ENCODE peak calls at places on chromosomes 12 and 14, in six cellular contexts. H is trophoblast cell, W is endodermal cell, F is lower lobe of right lung, P is spleen, L is ovary. X is an unnamed sample. For H3K36me3 and H3K9me3, the result is how much of the 10 kb centered on the place peaks cover.

GRCh38 chr12:63980211-63980610 is 135.7 kb downstream of the SRGAP1 start:
- DNase-seq in W (no peak), F (no peak), P (no peak), H (peak), L (no peak), X (no peak)

GRCh38 chr12:88793091-88793490 is 212.8 kb upstream of the KITLG start:
- DNase-seq in L (no peak), F (no peak), W (no peak), H (peak), P (no peak), X (no peak)

GRCh38 chr12:102965281-102966155 is 8.0 kb downstream of the ASCL1 start:
- DNase-seq in P (no peak), F (no peak), H (no peak), L (no peak), W (peak), X (no peak)

GRCh38 chr12:3041558-3042164 is 35.5 kb upstream of the TSPAN9 start:
- DNase-seq in H (peak), W (peak), P (peak), F (no peak), L (peak), X (no peak)

GRCh38 chr12:25583545-25583944 is 30.5 kb upstream of the LMNTD1 start:
- DNase-seq in W (peak), H (no peak), L (peak), P (no peak), F (no peak), X (no peak)

GRCh38 chr14:64891839-64892375 is 12.2 kb upstream of the SPTB start:
- DNase-seq in H (peak), P (no peak), L (no peak), F (no peak), W (peak), X (no peak)

GRCh38 chr12:21336656-21337055 is 1.9 kb upstream of the SLCO1A2 start:
- DNase-seq in W (no peak), F (no peak), H (no peak), P (no peak), L (no peak), X (no peak)

GRCh38 chr12:124921200-124922008 is 7.0 kb upstream of the UBC start:
- DNase-seq in W (peak), H (peak), P (peak), F (peak), L (peak), X (peak)

GRCh38 chr14:101098641-101099040 is 195.1 kb upstream of the RTL1 start:
- DNase-seq in H (no peak), L (no peak), W (peak), F (no peak), P (no peak), X (no peak)

GRCh38 chr12:109740694-109741245 is 27.1 kb downstream of the FAM222A start:
- DNase-seq in F (peak), P (peak), L (peak), H (no peak), W (peak), X (no peak)

GRCh38 chr14:49959822-49960408 is 67.0 kb downstream of the ARF6 start:
- DNase-seq in L (no peak), H (peak), F (no peak), P (no peak), W (peak), X (no peak)

GRCh38 chr14:80468331-80469122 is 257.2 kb upstream of the DIO2 start:
- DNase-seq in W (no peak), F (no peak), H (no peak), L (no peak), P (no peak), X (no peak)

GRCh38 chr12:54853933-54854538 is at the start of gene MUCL1:
- DNase-seq in F (no peak), H (peak), P (no peak), W (peak), L (no peak), X (peak)

GRCh38 chr14:85415015-85415712 is 114.8 kb upstream of the FLRT2 start:
- DNase-seq in P (no peak), W (peak), F (no peak), H (peak), L (peak), X (peak)

GRCh38 chr14:24605435-24606190 is 3.9 kb downstream of the GZMH start:
- DNase-seq in P (peak), F (no peak), H (peak), W (peak), L (no peak), X (no peak)

GRCh38 chr12:98227162-98227561 is 288.2 kb upstream of the TMPO start:
- DNase-seq in W (peak), L (no peak), P (no peak), F (no peak), H (peak), X (no peak)

GRCh38 chr12:121611306-121611705 is 15.0 kb upstream of the ORAI1 start:
- DNase-seq in W (peak), H (no peak), F (no peak), L (peak), P (no peak), X (peak)

GRCh38 chr14:54867011-54867410 is 35.6 kb downstream of the GCH1 start:
- DNase-seq in P (no peak), W (no peak), L (no peak), H (no peak), F (no peak), X (no peak)

GRCh38 chr14:99025418-99025817 is 246.6 kb downstream of the BCL11B start:
- DNase-seq in P (no peak), W (no peak), L (no peak), F (no peak), H (no peak), X (no peak)

GRCh38 chr12:52820521-52820920 is 6.6 kb upstream of the KRT4 start:
- DNase-seq in F (no peak), H (no peak), P (peak), L (no peak), W (no peak), X (no peak)

GRCh38 chr14:75825147-75825592 is 156.6 kb downstream of the TGFB3 start:
- DNase-seq in L (no peak), P (no peak), W (no peak), F (no peak), H (no peak), X (no peak)

GRCh38 chr12:34290191-34290995 is 268.1 kb downstream of the ALG10 start:
- DNase-seq in H (no peak), W (peak), L (no peak), F (no peak), P (peak), X (peak)

GRCh38 chr12:1606021-1606622 is 11.7 kb upstream of the FBXL14 start:
- DNase-seq in L (peak), F (peak), P (peak), H (peak), W (peak), X (peak)

GRCh38 chr12:132474237-132474741 is 15.7 kb upstream of the FBRSL1 start:
- DNase-seq in L (no peak), H (peak), F (no peak), P (peak), W (peak), X (no peak)

GRCh38 chr12:6069452-6070093 is 54.9 kb downstream of the VWF start:
- DNase-seq in H (peak), W (no peak), P (no peak), L (no peak), F (no peak), X (no peak)

GRCh38 chr12:96258451-96258933 is 64.3 kb downstream of the ELK3 start:
- DNase-seq in P (peak), H (no peak), F (no peak), W (peak), L (peak), X (no peak)

GRCh38 chr14:35158951-35159653 is 36.8 kb downstream of the PRORP start:
- DNase-seq in H (peak), W (peak), P (no peak), L (no peak), F (no peak), X (no peak)

GRCh38 chr14:53338192-53338591 is 185.1 kb upstream of the DDHD1 start:
- DNase-seq in F (no peak), H (peak), W (no peak), L (no peak), P (no peak), X (no peak)

GRCh38 chr14:39576258-39576657 is 144.0 kb upstream of the FBXO33 start:
- DNase-seq in W (no peak), L (no peak), H (no peak), P (no peak), F (no peak), X (no peak)

GRCh38 chr14:84272290-84272721 is 1257.6 kb upstream of the FLRT2 start:
- DNase-seq in H (peak), P (no peak), W (no peak), F (no peak), L (no peak), X (no peak)

GRCh38 chr12:120376890-120377572 is 8.1 kb upstream of the MSI1 start:
- DNase-seq in P (no peak), H (no peak), L (no peak), F (no peak), W (no peak), X (no peak)

GRCh38 chr12:30582943-30583342 is 112.7 kb downstream of the IPO8 start:
- DNase-seq in L (no peak), P (no peak), H (peak), F (no peak), W (no peak), X (no peak)

GRCh38 chr12:52600941-52601481 is at the start of gene KRT72:
- DNase-seq in P (no peak), L (no peak), H (no peak), W (peak), F (no peak), X (no peak)

GRCh38 chr12:12715459-12716150 is 1.6 kb upstream of the CDKN1B start:
- DNase-seq in F (no peak), W (peak), P (no peak), H (no peak), L (no peak), X (no peak)

GRCh38 chr14:34766611-34767010 is 52.2 kb upstream of the CFL2 start:
- DNase-seq in P (no peak), L (no peak), F (no peak), H (no peak), W (no peak), X (no peak)

GRCh38 chr14:21527320-21527679 is 1.2 kb upstream of the SALL2 start:
- DNase-seq in P (no peak), W (no peak), L (no peak), H (no peak), F (no peak), X (no peak)

GRCh38 chr14:21526672-21527319 is 650 bp upstream of the SALL2 start:
- DNase-seq in W (peak), P (no peak), L (no peak), H (no peak), F (no peak), X (no peak)

GRCh38 chr14:21525995-21526671 is at the start of gene SALL2:
- DNase-seq in H (no peak), P (peak), W (peak), L (peak), F (peak), X (peak)

GRCh38 chr14:21528381-21529348 is 2.5 kb upstream of the SALL2 start:
- DNase-seq in W (peak), F (no peak), H (no peak), P (no peak), L (no peak), X (no peak)

DNA sequence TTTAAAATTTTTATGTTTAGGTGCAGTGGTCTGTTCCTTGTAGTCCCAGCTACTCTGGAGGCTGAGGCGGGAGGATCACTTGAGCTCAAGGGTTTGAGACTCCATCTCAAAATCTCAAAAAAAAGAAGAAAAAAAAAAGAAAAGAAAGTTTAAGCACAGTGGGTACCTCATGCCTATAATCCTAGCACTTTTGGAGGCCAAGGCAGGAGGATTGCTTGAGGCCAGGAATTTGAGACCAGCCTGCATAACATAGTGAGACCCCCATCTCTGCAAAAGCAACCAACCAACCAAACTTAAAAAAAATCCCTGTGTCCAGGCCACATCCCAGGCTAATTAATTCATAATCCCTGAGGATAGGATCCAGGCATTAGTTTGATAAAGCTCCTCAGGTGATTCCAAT is 3.4 kb upstream of the SALL2 start:
- DNase-seq in W (peak), F (no peak), L (no peak), H (no peak), P (no peak), X (no peak)
- H3K27ac ChIP-seq in W (no peak), F (no peak), L (no peak), H (no peak), P (no peak), X (no peak)

GRCh38 chr14:89921896-89922548 is 32.5 kb downstream of the EFCAB11 start:
- DNase-seq in W (no peak), F (no peak), P (no peak), L (no peak), H (peak), X (no peak)

GRCh38 chr14:89921346-89921745 is 33.2 kb downstream of the EFCAB11 start:
- DNase-seq in W (no peak), P (no peak), F (no peak), L (no peak), H (no peak), X (no peak)

GRCh38 chr14:89926709-89927108 is 27.8 kb downstream of the EFCAB11 start:
- DNase-seq in L (no peak), F (no peak), P (no peak), W (no peak), H (no peak), X (no peak)

GRCh38 chr14:89922549-89922907 is 32.0 kb downstream of the EFCAB11 start:
- DNase-seq in P (no peak), W (no peak), L (no peak), H (no peak), F (no peak), X (no peak)

GRCh38 chr14:89924224-89924623 is 30.3 kb downstream of the EFCAB11 start:
- DNase-seq in H (no peak), F (no peak), L (no peak), W (no peak), P (no peak), X (no peak)
- H3K36me3 ChIP-seq in H (under half), F (under half), L (under half), W (under half), P (under half), X (under half)

GRCh38 chr14:106055257-106055656 is 528.9 kb downstream of the TMEM121 start:
- DNase-seq in H (no peak), P (no peak), L (no peak), W (no peak), F (no peak), X (no peak)
- H3K9me3 ChIP-seq in H (under half), P (under half), L (under half), W (half or more), F (under half), X (under half)

GRCh38 chr14:23536494-23536893 is 15.1 kb downstream of the ZFHX2 start:
- DNase-seq in F (no peak), P (no peak), L (no peak), H (no peak), W (no peak), X (no peak)

GRCh38 chr14:23538785-23539184 is 12.8 kb downstream of the ZFHX2 start:
- DNase-seq in H (no peak), L (no peak), P (peak), W (peak), F (no peak), X (no peak)

GRCh38 chr14:23535943-23536342 is 15.6 kb downstream of the ZFHX2 start:
- DNase-seq in P (peak), F (no peak), W (no peak), L (no peak), H (no peak), X (no peak)

GRCh38 chr14:23538049-23538718 is 13.4 kb downstream of the ZFHX2 start:
- DNase-seq in L (no peak), F (no peak), H (no peak), P (no peak), W (no peak), X (no peak)

GRCh38 chr14:23537351-23538048 is 14.1 kb downstream of the ZFHX2 start:
- DNase-seq in H (peak), F (no peak), W (peak), L (no peak), P (peak), X (no peak)
- H3K27ac ChIP-seq in H (no peak), F (no peak), W (no peak), L (no peak), P (no peak), X (no peak)

GRCh38 chr12:129893691-129894090 is 10.1 kb downstream of the TMEM132D start:
- DNase-seq in W (no peak), H (no peak), P (no peak), F (no peak), L (no peak), X (no peak)
- H3K36me3 ChIP-seq in W (under half), H (under half), P (under half), F (under half), L (under half), X (under half)

X was measured in pancreas.